ENCODE peak calls at places on chromosomes 7 and 10, in four cellular contexts. X, L, I and O are unnamed samples.

GRCh38 chr10:103612462-103613365 is 119.2 kb downstream of the NEURL1 start:
- DNase-seq in I (no peak), L (no peak), X (peak; percentile 95), O (no peak)

GRCh38 chr7:131404226-131404911 is 76.7 kb downstream of the MKLN1 start:
- DNase-seq in X (no peak), L (no peak), I (no peak), O (no peak)

GRCh38 chr7:99002827-99003212 is 124.5 kb downstream of the TRRAP start:
- DNase-seq in L (peak; percentile 6), X (no peak), I (no peak), O (no peak)

GRCh38 chr7:35356495-35356894 is 102.6 kb upstream of the TBX20 start:
- DNase-seq in I (no peak), X (no peak), L (no peak), O (no peak)

GRCh38 chr7:112262804-112263203 is 56.3 kb downstream of the ZNF277 start:
- DNase-seq in X (no peak), I (no peak), L (no peak), O (no peak)

GRCh38 chr7:36937754-36938551 is 213.7 kb upstream of the AOAH start:
- DNase-seq in X (peak; percentile 1), I (no peak), L (no peak), O (no peak)

GRCh38 chr7:12683678-12684077 is 3.8 kb upstream of the ARL4A start:
- DNase-seq in X (peak; percentile 44), L (no peak), I (no peak), O (no peak)

GRCh38 chr10:107740962-107741690 is 576.6 kb upstream of the SORCS1 start:
- DNase-seq in X (peak; percentile 71), I (no peak), L (no peak), O (no peak)

GRCh38 chr10:73858750-73859439 is 15.5 kb downstream of the CAMK2G start:
- DNase-seq in X (no peak), L (no peak), I (peak; percentile 45), O (no peak)

GRCh38 chr10:33476757-33477273 is 142.3 kb upstream of the NRP1 start:
- DNase-seq in I (no peak), X (no peak), L (no peak), O (no peak)

GRCh38 chr10:73359492-73359891 is 828 bp upstream of the CFAP70 start:
- DNase-seq in I (no peak), X (peak; percentile 16), L (no peak), O (no peak)

GRCh38 chr10:86815035-86815617 is 58.7 kb downstream of the BMPR1A start:
- DNase-seq in L (no peak), X (peak; percentile 69), I (no peak), O (no peak)

GRCh38 chr7:18082169-18082568 is 54.5 kb upstream of the PRPS1L1 start:
- DNase-seq in L (no peak), I (no peak), X (no peak), O (no peak)

GRCh38 chr7:18081617-18082016 is 54.0 kb upstream of the PRPS1L1 start:
- DNase-seq in I (no peak), L (no peak), X (no peak), O (no peak)

GRCh38 chr7:18087031-18087686 is 59.5 kb upstream of the PRPS1L1 start:
- DNase-seq in L (peak; percentile 21), X (no peak), I (no peak), O (peak; percentile 59)

GRCh38 chr7:18087687-18088078 is 60.0 kb upstream of the PRPS1L1 start:
- DNase-seq in I (no peak), L (no peak), X (peak; percentile 1), O (no peak)

DNA sequence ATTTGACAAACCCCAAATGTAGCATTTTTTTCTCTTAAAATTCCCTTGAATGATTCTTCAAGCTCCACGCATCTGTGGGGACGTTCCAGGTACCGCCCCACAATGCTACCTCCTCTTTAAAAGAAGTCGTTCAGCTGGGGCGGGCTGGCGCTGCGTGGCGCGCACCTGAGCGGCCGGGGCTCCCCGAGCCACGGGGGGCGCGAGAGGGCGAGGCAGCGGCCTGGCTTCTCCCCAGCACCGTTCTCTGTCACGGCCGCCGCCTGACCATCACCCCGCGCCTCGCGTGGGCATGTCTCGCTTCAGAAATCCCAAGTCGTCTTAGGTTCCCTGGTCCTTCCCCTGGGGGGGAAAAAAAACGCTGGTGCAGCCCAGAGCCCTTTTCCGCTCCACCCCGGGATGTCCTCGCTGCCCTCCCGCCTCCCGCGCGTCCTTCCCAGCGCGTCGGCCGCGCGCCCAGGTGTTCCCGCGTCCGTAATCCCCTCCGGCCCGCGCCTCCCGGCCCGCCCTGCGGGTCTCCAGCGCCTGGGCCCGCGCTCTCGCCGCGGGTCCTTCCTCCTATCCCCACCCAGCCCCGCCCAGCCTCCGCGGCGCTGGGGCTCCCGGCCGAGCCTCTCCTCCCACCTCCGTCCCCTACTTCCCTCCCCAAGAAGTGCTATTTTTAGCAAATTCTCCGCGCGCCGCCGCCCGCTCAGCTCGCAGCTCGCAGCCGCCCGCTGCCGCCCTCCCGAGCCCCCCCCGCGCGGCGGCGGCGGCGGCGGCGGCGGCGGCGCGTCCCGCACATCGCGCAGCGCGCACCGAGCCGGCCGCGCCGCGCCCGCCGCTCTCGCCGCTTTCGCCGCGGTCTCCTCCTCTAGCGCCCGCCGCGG is 58.8 kb upstream of the PRPS1L1 start:
- DNase-seq in X (peak; percentile 47), L (peak; percentile 36), I (peak; percentile 70), O (peak; percentile 77)
- H3K27ac ChIP-seq in X (no peak overlapping the region), L (peak overlapping the region; percentile 60), I (peak overlapping the region; percentile 69), O (no peak overlapping the region)

DNA sequence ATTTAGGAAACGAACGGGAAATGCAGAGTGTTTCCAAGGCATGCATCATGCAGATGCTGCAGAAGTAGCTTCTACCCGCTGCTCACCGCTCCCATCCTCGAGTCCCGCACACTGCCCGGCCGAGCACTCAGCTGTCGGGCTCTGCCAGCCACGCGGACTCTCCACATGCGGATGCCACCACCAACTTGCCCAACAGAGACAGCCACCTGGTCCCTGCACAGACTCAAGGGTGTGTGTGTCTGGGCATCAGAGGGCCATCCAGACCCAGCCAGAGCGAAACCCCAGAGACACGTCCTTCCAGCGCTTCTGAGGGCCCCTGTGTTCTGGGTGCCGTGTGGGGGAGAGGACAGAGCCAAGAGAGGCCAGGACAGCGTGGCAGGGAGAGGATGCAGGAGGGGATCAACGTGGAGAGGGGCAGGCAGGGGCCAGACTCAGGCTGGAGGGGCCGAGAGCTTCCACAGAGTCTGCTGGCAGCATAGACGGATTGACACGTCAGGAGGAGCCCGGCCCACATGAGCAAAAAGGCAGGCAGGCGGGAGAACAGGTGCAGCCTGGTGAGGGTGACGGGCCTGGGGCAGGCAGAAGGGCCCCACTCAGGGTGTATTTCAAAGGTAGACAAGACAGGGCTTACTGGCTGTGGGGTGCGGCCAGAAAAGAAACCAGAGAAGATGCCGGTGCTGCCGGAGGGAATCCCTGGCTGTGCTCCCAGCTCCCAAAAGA is 18.3 kb downstream of the GPER1 start:
- DNase-seq in I (no peak), L (no peak), X (no peak), O (peak; percentile 70)
- H3K27ac ChIP-seq in I (no peak overlapping the region), L (no peak overlapping the region), X (no peak overlapping the region), O (no peak overlapping the region)

DNA sequence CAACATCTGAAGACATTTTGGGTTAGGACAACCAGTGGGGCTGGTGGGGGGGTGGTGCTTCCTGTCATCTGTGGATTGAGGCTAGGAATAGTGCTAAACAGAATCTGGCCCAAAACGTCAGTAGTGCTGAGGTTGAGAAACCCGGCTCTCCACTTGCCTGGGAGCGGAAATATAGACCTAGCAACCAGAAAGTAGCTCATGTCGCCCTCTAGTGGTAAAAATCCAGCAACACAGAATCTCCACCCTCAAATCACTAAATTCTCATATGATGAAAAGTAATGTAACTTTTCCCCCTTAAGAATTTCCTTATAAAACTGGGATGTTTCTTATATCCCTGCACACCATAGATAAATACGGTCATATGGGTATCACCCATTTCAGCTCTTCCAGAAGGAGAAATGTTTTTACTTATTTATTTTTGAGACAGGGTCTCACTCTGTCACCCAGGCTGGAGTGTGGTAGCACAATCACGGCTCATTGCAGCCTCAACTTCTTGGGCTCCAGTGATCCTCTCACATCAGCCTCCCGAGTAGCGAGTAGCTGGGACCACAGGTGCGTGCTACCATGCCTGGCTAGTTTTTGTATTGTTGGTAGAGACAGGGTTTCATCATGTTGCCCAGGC is 34.4 kb downstream of the ZC3HAV1 start:
- DNase-seq in L (peak; percentile 84), X (peak; percentile 88), I (peak; percentile 86), O (no peak)
- H3K27ac ChIP-seq in L (no peak overlapping the region), X (peak overlapping the region; percentile 45), I (no peak overlapping the region), O (peak overlapping the region; percentile 59)

DNA sequence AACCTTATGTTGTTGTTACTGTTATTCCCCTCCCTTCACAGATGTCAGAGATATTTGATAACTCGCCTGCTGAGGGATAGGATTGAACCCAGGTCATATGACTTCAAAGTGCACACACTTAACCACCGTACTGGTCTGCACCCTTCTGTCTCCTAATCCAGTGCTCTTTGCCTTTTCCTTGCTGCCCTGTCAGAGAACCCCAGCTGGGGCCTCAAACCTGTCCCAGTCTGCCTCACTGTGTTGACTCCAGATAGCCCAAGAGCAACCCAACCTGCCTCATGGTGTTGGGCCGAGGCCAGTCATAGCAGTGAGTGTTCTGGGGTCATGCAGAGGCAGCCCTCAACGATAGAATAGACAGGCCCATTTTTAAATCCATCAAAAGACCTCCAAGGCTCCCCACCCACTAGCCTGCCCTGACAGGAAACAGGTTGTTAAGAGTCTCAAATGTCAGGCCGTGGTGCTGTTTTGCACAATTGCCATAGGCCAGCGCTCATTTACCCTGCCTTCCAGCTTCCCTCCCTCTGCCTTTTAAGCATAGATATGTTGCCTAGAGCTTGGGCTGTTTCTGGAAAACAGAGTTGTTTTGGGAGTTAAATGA is 37.0 kb upstream of the PDCD4 start:
- DNase-seq in I (peak; percentile 65), L (peak; percentile 68), X (no peak), O (no peak)
- H3K27ac ChIP-seq in I (peak overlapping the region; percentile 87), L (peak overlapping the region; percentile 18), X (no peak overlapping the region), O (no peak overlapping the region)

GRCh38 chr7:41870017-41870416 is 167.1 kb upstream of the INHBA start:
- DNase-seq in L (no peak), X (peak; percentile 54), I (no peak), O (no peak)
- H3K27ac ChIP-seq in L (no peak overlapping the region), X (peak overlapping the region; percentile 74), I (no peak overlapping the region), O (peak overlapping the region; percentile 39)

DNA sequence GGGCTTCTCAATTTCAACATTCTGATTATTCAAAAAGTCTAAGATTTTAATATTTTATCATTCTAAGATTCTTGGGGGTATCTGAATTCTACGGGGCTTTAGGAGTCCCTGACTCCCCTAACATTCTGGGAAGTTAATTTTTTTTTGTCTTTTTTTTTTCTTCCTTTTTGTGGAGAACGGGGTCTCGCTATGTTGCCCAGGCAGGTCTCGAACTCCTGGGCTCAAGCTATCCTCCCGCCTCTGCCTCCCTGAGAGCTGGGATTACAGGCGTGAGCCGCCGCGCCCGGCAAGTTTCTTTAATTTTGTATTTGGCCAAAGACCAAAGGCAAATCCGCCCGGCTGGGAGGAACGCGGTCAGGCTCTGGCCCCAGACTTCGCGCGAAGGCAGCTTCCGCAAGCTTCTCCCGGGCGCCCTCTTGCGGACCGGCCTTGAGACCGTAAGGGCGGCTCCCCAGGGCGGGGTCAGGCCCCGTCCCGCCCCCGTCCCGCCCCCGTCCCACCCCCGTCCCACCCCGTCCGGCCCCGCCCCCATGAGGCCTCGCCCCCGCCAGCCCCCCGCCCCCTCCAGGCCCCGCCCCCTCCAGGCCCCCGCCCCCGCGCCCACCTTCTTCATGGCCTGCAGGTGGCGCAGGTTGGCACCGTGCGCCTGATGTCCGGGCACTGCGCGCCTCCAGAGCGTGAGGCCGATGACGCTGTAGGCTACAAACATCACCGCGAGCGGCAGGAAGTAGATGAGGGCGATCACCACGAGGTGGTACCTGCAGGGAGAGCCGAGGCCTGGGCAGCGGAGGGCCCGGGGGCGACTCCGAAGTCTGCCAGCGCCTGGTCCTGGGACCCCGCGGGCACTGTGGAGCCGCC is 8.2 kb downstream of the TACR2 start:
- DNase-seq in I (peak; percentile 98), X (peak; percentile 98), L (peak; percentile 95), O (peak; percentile 99)
- H3K27ac ChIP-seq in I (peak overlapping the region; percentile 97), X (peak overlapping the region; percentile 27), L (peak overlapping the region; percentile 73), O (peak overlapping the region; percentile 86)